ENCODE peak calls at places on chromosome 2, in six cellular contexts. G is substantia nigra; E is H9; S is naive thymus-derived CD8-positive, alpha-beta T cell; O is stimulated activated CD8-positive, alpha-beta memory T cell treated with anti-CD3 and anti-CD28 coated beads, Interleukin-15, amount 100 ng/mL, for 24 hours; P is NCI-H187 treated with DMSO at 0.1 percent for 48 hours. D is an unnamed sample.

GRCh38 chr2:86274265-86274917 is 63.0 kb downstream of the REEP1 start:
- DNase-seq in E (no peak), G (no peak), S (no peak), O (no peak), P (no peak), D (no peak)

GRCh38 chr2:63861220-63861822 is 19.6 kb downstream of the UGP2 start:
- DNase-seq in O (no peak), S (peak), P (no peak), G (no peak), E (no peak), D (peak)

GRCh38 chr2:53827398-53828175 is 32.2 kb downstream of the GPR75 start:
- DNase-seq in G (no peak), S (no peak), P (no peak), O (no peak), E (no peak), D (no peak)

GRCh38 chr2:122411231-122411630 is 655.8 kb downstream of the TSN start:
- DNase-seq in G (no peak), E (no peak), P (no peak), O (no peak), S (no peak), D (no peak)

GRCh38 chr2:144237845-144238637 is 281.9 kb downstream of the ZEB2 start:
- DNase-seq in P (no peak), O (no peak), E (no peak), G (no peak), S (no peak), D (no peak)

GRCh38 chr2:42333579-42333978 is 27.4 kb downstream of the COX7A2L start:
- DNase-seq in S (no peak), P (no peak), G (no peak), O (no peak), E (no peak), D (no peak)

GRCh38 chr2:225270861-225271260 is 128.6 kb upstream of the NYAP2 start:
- DNase-seq in E (no peak), O (no peak), S (no peak), G (no peak), P (no peak), D (no peak)

GRCh38 chr2:225401001-225401400 is 1.5 kb downstream of the NYAP2 start:
- DNase-seq in E (no peak), P (no peak), O (no peak), S (no peak), G (no peak), D (no peak)

GRCh38 chr2:150477347-150477746 is 10.1 kb downstream of the RND3 start:
- DNase-seq in G (no peak), E (no peak), O (no peak), P (no peak), S (no peak), D (no peak)

GRCh38 chr2:110726285-110726684 is 6.1 kb upstream of the ACOXL start:
- DNase-seq in G (no peak), S (no peak), E (no peak), P (no peak), O (no peak), D (no peak)

GRCh38 chr2:108607706-108608301 is 73.5 kb downstream of the LIMS1 start:
- DNase-seq in O (no peak), E (no peak), S (no peak), P (no peak), G (no peak), D (peak)

GRCh38 chr2:96113951-96114350 is 2.4 kb downstream of the ADRA2B start:
- DNase-seq in P (no peak), G (no peak), S (no peak), O (no peak), E (no peak), D (no peak)

GRCh38 chr2:63056309-63057065 is 5.9 kb downstream of the OTX1 start:
- DNase-seq in E (peak), S (no peak), G (no peak), O (no peak), P (no peak), D (no peak)

GRCh38 chr2:27494944-27495554 is at the start of gene FNDC4:
- DNase-seq in S (peak), G (no peak), E (peak), O (no peak), P (no peak), D (peak)

GRCh38 chr2:226256237-226256636 is 543.4 kb downstream of the IRS1 start:
- DNase-seq in E (no peak), G (no peak), O (no peak), S (no peak), P (no peak), D (no peak)

GRCh38 chr2:11764359-11764758 is 17.9 kb downstream of the LPIN1 start:
- DNase-seq in G (no peak), P (no peak), O (no peak), S (no peak), E (no peak), D (peak)

GRCh38 chr2:149219853-149220252 is 110.5 kb upstream of the LYPD6 start:
- DNase-seq in P (no peak), S (no peak), E (no peak), G (no peak), O (no peak), D (no peak)

GRCh38 chr2:189178007-189178406 is 1.6 kb downstream of the COL5A2 start:
- DNase-seq in S (no peak), E (no peak), P (no peak), O (no peak), G (no peak), D (no peak)

GRCh38 chr2:221283896-221284295 is 288.2 kb downstream of the EPHA4 start:
- DNase-seq in E (no peak), P (no peak), O (no peak), S (no peak), G (no peak), D (no peak)

GRCh38 chr2:191629001-191629453 is 48.9 kb upstream of the NABP1 start:
- DNase-seq in S (no peak), E (no peak), O (no peak), P (no peak), G (no peak), D (no peak)

GRCh38 chr2:29749041-29749440 is 172.3 kb downstream of the ALK start:
- DNase-seq in E (no peak), P (no peak), G (no peak), S (no peak), O (no peak), D (no peak)

GRCh38 chr2:48601349-48601748 is 16.3 kb upstream of the GTF2A1L start:
- DNase-seq in P (no peak), S (no peak), G (no peak), O (no peak), E (peak), D (no peak)

GRCh38 chr2:238202326-238203103 is 980 bp downstream of the ILKAP start:
- DNase-seq in P (no peak), O (no peak), S (peak), E (no peak), G (no peak), D (no peak)

GRCh38 chr2:1893856-1894255 is 149.5 kb upstream of the PXDN start:
- DNase-seq in P (no peak), G (no peak), S (no peak), E (no peak), O (no peak), D (no peak)

GRCh38 chr2:137705296-137705695 is 259.0 kb upstream of the HNMT start:
- DNase-seq in E (no peak), P (no peak), G (no peak), S (no peak), O (no peak), D (no peak)

GRCh38 chr2:44061469-44061868 is 65.7 kb upstream of the LRPPRC start:
- DNase-seq in G (no peak), E (no peak), P (no peak), S (no peak), O (no peak), D (no peak)

GRCh38 chr2:43083278-43083677 is 143.1 kb downstream of the ZFP36L2 start:
- DNase-seq in E (no peak), P (no peak), G (no peak), S (no peak), O (no peak), D (no peak)

GRCh38 chr2:69139778-69140177 is 126.8 kb downstream of the ANTXR1 start:
- DNase-seq in E (no peak), S (no peak), G (no peak), P (no peak), O (no peak), D (no peak)

GRCh38 chr2:3041841-3042600 is 335.6 kb downstream of the EIPR1 start:
- DNase-seq in S (no peak), E (no peak), G (no peak), P (no peak), O (no peak), D (no peak)

GRCh38 chr2:187453078-187453641 is 5.1 kb upstream of the CALCRL start:
- DNase-seq in G (no peak), S (no peak), P (no peak), O (no peak), E (no peak), D (no peak)

GRCh38 chr2:24507511-24507910 is 16.5 kb downstream of the NCOA1 start:
- DNase-seq in S (no peak), O (no peak), P (no peak), G (no peak), E (no peak), D (no peak)

GRCh38 chr2:128782411-128783192 is 463.9 kb upstream of the HS6ST1 start:
- DNase-seq in G (no peak), P (no peak), E (peak), O (no peak), S (no peak), D (peak)